ENCODE peak calls at places on chromosome 19, in six cellular contexts. U is activated CD8-positive, alpha-beta memory T cell treated with anti-CD3 and anti-CD28 coated beads, Interleukin-2, amount 50 U/mL, for 4 hours; H is head of caudate nucleus; Q is Calu3; X is aorta; P is naive thymus-derived CD4-positive, alpha-beta T cell. L is an unnamed sample.

GRCh38 chr19:3343619-3344502 is 22.5 kb upstream of the NFIC start:
- DNase-seq in P (no peak), X (peak; percentile 94), Q (peak; percentile 68), H (peak; percentile 64), U (peak; percentile 41), L (peak; percentile 91)

GRCh38 chr19:50159078-50159477 is 4.0 kb downstream of the IZUMO2 start:
- DNase-seq in P (no peak), H (no peak), X (no peak), Q (no peak), U (no peak), L (no peak)

GRCh38 chr19:16726916-16727315 is 7.3 kb downstream of the NWD1 start:
- DNase-seq in P (no peak), X (no peak), U (no peak), H (no peak), Q (no peak), L (no peak)

GRCh38 chr19:5166262-5166661 is 174.3 kb downstream of the PTPRS start:
- DNase-seq in U (no peak), X (no peak), H (no peak), P (no peak), Q (no peak), L (no peak)

GRCh38 chr19:8611890-8612806 is 1.6 kb upstream of the ADAMTS10 start:
- DNase-seq in X (peak; percentile 92), U (no peak), Q (no peak), H (no peak), P (no peak), L (peak; percentile 86)

GRCh38 chr19:35717665-35718344 is at the start of gene KMT2B:
- DNase-seq in H (no peak), U (no peak), X (peak; percentile 98), P (peak; percentile 95), Q (peak; percentile 99), L (peak; percentile 98)

GRCh38 chr19:44278181-44278690 is 18.6 kb downstream of the ZNF233 start:
- DNase-seq in X (no peak), P (no peak), U (no peak), Q (no peak), H (no peak), L (no peak)

GRCh38 chr19:45102481-45102880 is 9.5 kb downstream of the PPP1R37 start:
- DNase-seq in H (no peak), X (no peak), U (no peak), P (no peak), Q (no peak), L (no peak)

GRCh38 chr19:15640904-15641597 is 354 bp downstream of the CYP4F3 start:
- DNase-seq in H (no peak), U (no peak), X (no peak), P (no peak), Q (no peak), L (no peak)